ENCODE peak calls at places on chromosomes 13 and 19, in seven cellular contexts. P, Z, C, T, N, M and X are unnamed samples.

GRCh38 chr19:1057185-1057857 is 9.6 kb upstream of the ARHGAP45 start:
- DNase-seq in P (no peak), Z (no peak), C (no peak), T (no peak), N (no peak), M (no peak), X (no peak)

GRCh38 chr19:45001087-45001739 is at the start of gene RELB:
- DNase-seq in P (peak; percentile 97), Z (peak; percentile 72), C (peak; percentile 47), T (peak; percentile 73), N (peak; percentile 57), M (peak; percentile 93), X (peak; percentile 97)

GRCh38 chr13:64847767-64848166 is 2382.4 kb downstream of the PCDH9 start:
- DNase-seq in P (no peak), Z (no peak), C (no peak), T (no peak), N (no peak), M (no peak), X (no peak)

GRCh38 chr19:371501-372160 is 27.0 kb upstream of the MIER2 start:
- DNase-seq in P (no peak), Z (no peak), C (no peak), T (no peak), N (no peak), M (no peak), X (no peak)

GRCh38 chr13:100203696-100204367 is 114.9 kb downstream of the PCCA start:
- DNase-seq in P (no peak), Z (no peak), C (no peak), T (no peak), N (no peak), M (no peak), X (no peak)

GRCh38 chr19:49594157-49595005 is 3.4 kb downstream of the PRR12 start:
- DNase-seq in P (no peak), Z (no peak), C (no peak), T (no peak), N (no peak), M (no peak), X (no peak)

GRCh38 chr19:40523322-40524047 is 53.2 kb upstream of the SHKBP1 start:
- DNase-seq in P (peak; percentile 87), Z (peak; percentile 72), C (no peak), T (peak; percentile 61), N (no peak), M (peak; percentile 88), X (peak; percentile 84)

GRCh38 chr13:63048648-63049047 is 1633.0 kb upstream of the PCDH20 start:
- DNase-seq in P (no peak), Z (peak; percentile 3), C (no peak), T (no peak), N (no peak), M (no peak), X (peak; percentile 32)

GRCh38 chr19:15671237-15671636 is 1.6 kb upstream of the CYP4F12 start:
- DNase-seq in P (no peak), Z (no peak), C (no peak), T (no peak), N (no peak), M (no peak), X (no peak)

GRCh38 chr19:33251076-33251475 is 25.4 kb upstream of the SLC7A10 start:
- DNase-seq in P (no peak), Z (no peak), C (no peak), T (no peak), N (no peak), M (no peak), X (no peak)

GRCh38 chr19:48061401-48062344 is 17.8 kb upstream of the CABP5 start:
- DNase-seq in P (peak; percentile 41), Z (no peak), C (peak; percentile 9), T (no peak), N (no peak), M (no peak), X (no peak)

GRCh38 chr19:14059093-14059480 is 2.8 kb downstream of the PALM3 start:
- DNase-seq in P (peak; percentile 78), Z (no peak), C (no peak), T (no peak), N (no peak), M (peak; percentile 65), X (peak; percentile 56)

GRCh38 chr19:55418185-55418584 is 10.6 kb upstream of the UBE2S start:
- DNase-seq in P (peak; percentile 71), Z (peak; percentile 74), C (peak; percentile 41), T (peak; percentile 70), N (no peak), M (peak; percentile 80), X (peak; percentile 74)

GRCh38 chr13:42420304-42420703 is 148.4 kb downstream of the AKAP11 start:
- DNase-seq in P (no peak), Z (no peak), C (no peak), T (no peak), N (peak; percentile 68), M (no peak), X (no peak)

GRCh38 chr19:23071087-23071511 is 45.7 kb upstream of the ZNF730 start:
- DNase-seq in P (peak; percentile 33), Z (no peak), C (no peak), T (no peak), N (no peak), M (peak; percentile 9), X (no peak)

GRCh38 chr13:114130708-114131580 is 1.5 kb downstream of the RASA3 start:
- DNase-seq in P (no peak), Z (no peak), C (no peak), T (no peak), N (no peak), M (peak; percentile 72), X (no peak)

GRCh38 chr19:1016647-1017114 is 4.2 kb downstream of the TMEM259 start:
- DNase-seq in P (no peak), Z (no peak), C (no peak), T (no peak), N (no peak), M (no peak), X (no peak)

GRCh38 chr13:114005206-114005720 is 31.4 kb upstream of the C13orf46 start:
- DNase-seq in P (no peak), Z (no peak), C (no peak), T (no peak), N (no peak), M (no peak), X (no peak)

GRCh38 chr19:17125052-17125727 is 49.6 kb downstream of the MYO9B start:
- DNase-seq in P (no peak), Z (no peak), C (no peak), T (no peak), N (peak; percentile 91), M (no peak), X (no peak)

GRCh38 chr13:76823969-76824368 is 62.2 kb downstream of the KCTD12 start:
- DNase-seq in P (no peak), Z (no peak), C (no peak), T (no peak), N (no peak), M (no peak), X (no peak)

GRCh38 chr19:30498707-30499106 is 126.5 kb downstream of the ZNF536 start:
- DNase-seq in P (peak; percentile 81), Z (no peak), C (peak; percentile 13), T (no peak), N (no peak), M (peak; percentile 9), X (peak; percentile 39)

GRCh38 chr13:110302986-110303385 is 4.0 kb downstream of the COL4A1 start:
- DNase-seq in P (no peak), Z (no peak), C (no peak), T (no peak), N (no peak), M (no peak), X (no peak)

GRCh38 chr13:110301606-110302131 is 5.3 kb downstream of the COL4A1 start:
- DNase-seq in P (no peak), Z (no peak), C (no peak), T (no peak), N (no peak), M (no peak), X (no peak)

GRCh38 chr13:110303644-110304043 is 3.3 kb downstream of the COL4A1 start:
- DNase-seq in P (no peak), Z (no peak), C (no peak), T (no peak), N (no peak), M (no peak), X (no peak)

GRCh38 chr13:110301083-110301482 is 5.9 kb downstream of the COL4A1 start:
- DNase-seq in P (no peak), Z (no peak), C (no peak), T (no peak), N (no peak), M (no peak), X (no peak)

DNA sequence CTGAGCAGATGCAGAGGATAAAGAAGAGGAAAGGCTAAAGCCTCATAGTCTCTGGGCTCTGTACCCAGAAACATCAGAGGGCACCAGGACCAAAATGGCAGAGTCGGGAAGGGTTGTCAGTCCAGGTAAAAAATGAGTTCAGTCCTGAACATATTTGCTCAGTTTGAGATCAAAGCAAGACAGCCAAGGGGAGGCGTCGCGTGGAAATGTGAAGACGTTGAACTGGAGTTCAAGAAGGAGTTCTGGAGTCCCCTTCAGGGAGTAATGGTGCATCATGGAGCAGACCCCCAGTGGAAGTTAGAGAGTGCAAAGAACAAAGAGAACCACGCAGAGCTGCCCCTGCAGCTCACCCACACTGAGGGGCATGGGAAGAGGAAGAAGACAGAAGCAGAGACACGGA is 4.8 kb downstream of the COL4A1 start:
- DNase-seq in P (no peak), Z (no peak), C (no peak), T (no peak), N (no peak), M (no peak), X (no peak)
- TF ChIP-seq SP1 in P (no peak), Z (no peak), C (no peak), T (no peak), N (no peak), M (no peak), X (no peak)

GRCh38 chr13:80131204-80131603 is 209.7 kb downstream of the SPRY2 start:
- DNase-seq in P (peak; percentile 31), Z (no peak), C (no peak), T (no peak), N (no peak), M (no peak), X (peak; percentile 71)
- TF ChIP-seq SP1 in P (no peak), Z (no peak), C (no peak), T (no peak), N (no peak), M (no peak), X (peak; percentile 11)

DNA sequence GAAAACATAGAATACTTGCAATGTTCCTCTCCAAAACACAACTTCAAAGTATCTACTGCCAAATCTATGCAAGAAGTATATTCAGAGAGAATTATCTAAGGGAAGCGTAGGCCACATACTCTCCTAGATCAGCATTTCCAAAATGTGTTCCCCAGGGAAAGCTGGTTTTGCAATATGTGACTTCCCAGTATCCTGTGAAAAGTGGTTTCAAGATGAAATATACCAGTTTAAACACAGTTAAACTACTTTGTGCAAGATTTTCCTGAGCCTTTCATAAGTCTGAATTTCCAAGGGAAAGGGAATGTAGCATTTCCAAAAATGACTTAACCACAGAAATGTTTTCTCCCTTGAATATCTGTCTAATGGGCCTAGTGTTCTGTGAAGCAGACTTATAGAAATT is 7.6 kb downstream of the STARD13 start:
- DNase-seq in P (no peak), Z (no peak), C (no peak), T (no peak), N (no peak), M (no peak), X (no peak)
- TF ChIP-seq SP1 in P (no peak), Z (no peak), C (no peak), T (no peak), N (no peak), M (no peak), X (no peak)

DNA sequence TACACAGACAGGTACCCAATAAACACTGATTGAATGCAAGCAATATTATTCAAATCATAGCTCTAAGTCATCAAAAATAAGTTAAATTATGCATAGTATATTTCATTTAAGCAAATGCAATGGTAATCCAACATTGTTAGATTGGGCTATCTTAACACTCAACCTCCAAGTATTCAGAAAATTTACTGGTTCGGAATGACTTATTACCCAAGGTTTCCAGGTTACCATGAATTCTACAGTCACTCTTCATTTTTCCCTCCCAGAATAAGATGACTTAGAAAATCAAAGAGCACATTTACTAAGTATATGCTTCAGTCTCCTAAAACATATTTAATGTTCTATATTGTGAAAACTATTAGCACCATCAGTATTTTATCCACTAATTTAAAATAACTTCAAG is 6.0 kb downstream of the UBL3 start:
- DNase-seq in P (no peak), Z (no peak), C (no peak), T (no peak), N (no peak), M (no peak), X (no peak)
- TF ChIP-seq SP1 in P (no peak), Z (no peak), C (no peak), T (no peak), N (no peak), M (no peak), X (no peak)